ENCODE peak calls at places on chromosomes 5 and 9, in five cellular contexts. One of them, this sample, is unnamed.

GRCh38 chr9:27765266-27765665 is 192.0 kb upstream of the C9orf72 start:
- DNase-seq in H1: no peak
- DNase-seq in GM12878: no peak
- DNase-seq in HepG2: no peak
- DNase-seq in K562: no peak
- DNase-seq in this sample: no peak

GRCh38 chr5:173321886-173322285 is 6.3 kb downstream of the STC2 start:
- DNase-seq in H1: no peak
- DNase-seq in K562: no peak
- DNase-seq in HepG2: no peak
- DNase-seq in GM12878: no peak
- DNase-seq in this sample: no peak

GRCh38 chr5:65190328-65191053 is 291.2 kb downstream of the ADAMTS6 start:
- DNase-seq in H1: no peak
- DNase-seq in HepG2: no peak
- DNase-seq in K562: no peak
- DNase-seq in GM12878: peak; percentile 17
- DNase-seq in this sample: no peak

GRCh38 chr9:134778841-134779411 is 101.7 kb upstream of the FCN2 start:
- DNase-seq in GM12878: no peak
- DNase-seq in K562: peak; percentile 70
- DNase-seq in H1: peak; percentile 54
- DNase-seq in HepG2: peak; percentile 48
- DNase-seq in this sample: peak; percentile 89

GRCh38 chr5:152125806-152126205 is 201.2 kb upstream of the GLRA1 start:
- DNase-seq in HepG2: no peak
- DNase-seq in H1: no peak
- DNase-seq in GM12878: no peak
- DNase-seq in K562: no peak
- DNase-seq in this sample: no peak

GRCh38 chr9:135582541-135582940 is 21.0 kb downstream of the PAEP start:
- DNase-seq in GM12878: no peak
- DNase-seq in HepG2: no peak
- DNase-seq in H1: no peak
- DNase-seq in K562: no peak
- DNase-seq in this sample: no peak

GRCh38 chr9:16352791-16353401 is 517.6 kb downstream of the BNC2 start:
- DNase-seq in HepG2: no peak
- DNase-seq in H1: no peak
- DNase-seq in GM12878: no peak
- DNase-seq in K562: no peak
- DNase-seq in this sample: no peak

GRCh38 chr5:60803712-60804111 is 40.4 kb downstream of the ELOVL7 start:
- DNase-seq in K562: no peak
- DNase-seq in HepG2: no peak
- DNase-seq in GM12878: no peak
- DNase-seq in H1: no peak
- DNase-seq in this sample: no peak

GRCh38 chr5:39178171-39178570 is 41.2 kb downstream of the FYB1 start:
- DNase-seq in H1: no peak
- DNase-seq in HepG2: no peak
- DNase-seq in GM12878: no peak
- DNase-seq in K562: no peak
- DNase-seq in this sample: no peak

GRCh38 chr9:70003786-70004185 is 39.9 kb upstream of the MAMDC2 start:
- DNase-seq in HepG2: no peak
- DNase-seq in H1: no peak
- DNase-seq in K562: no peak
- DNase-seq in GM12878: no peak
- DNase-seq in this sample: no peak

GRCh38 chr9:114830546-114830945 is 24.7 kb upstream of the TNFSF15 start:
- DNase-seq in HepG2: no peak
- DNase-seq in H1: no peak
- DNase-seq in K562: no peak
- DNase-seq in GM12878: no peak
- DNase-seq in this sample: no peak

GRCh38 chr9:136373300-136374182 is at the start of gene CARD9:
- DNase-seq in K562: peak; percentile 68
- DNase-seq in GM12878: no peak
- DNase-seq in H1: no peak
- DNase-seq in HepG2: peak; percentile 66
- DNase-seq in this sample: no peak

GRCh38 chr5:154397652-154398406 is 48.0 kb upstream of the SAP30L start:
- DNase-seq in H1: no peak
- DNase-seq in K562: no peak
- DNase-seq in HepG2: no peak
- DNase-seq in GM12878: no peak
- DNase-seq in this sample: no peak

GRCh38 chr9:33718987-33719386 is 76.4 kb upstream of the PRSS3 start:
- DNase-seq in H1: no peak
- DNase-seq in K562: no peak
- DNase-seq in GM12878: no peak
- DNase-seq in HepG2: no peak
- DNase-seq in this sample: no peak

GRCh38 chr5:6502421-6502820 is 53.8 kb downstream of the UBE2QL1 start:
- DNase-seq in H1: no peak
- DNase-seq in GM12878: no peak
- DNase-seq in K562: no peak
- DNase-seq in HepG2: no peak
- DNase-seq in this sample: no peak

GRCh38 chr5:133638436-133638835 is 26.1 kb upstream of the FSTL4 start:
- DNase-seq in K562: no peak
- DNase-seq in HepG2: no peak
- DNase-seq in H1: no peak
- DNase-seq in GM12878: no peak
- DNase-seq in this sample: no peak

GRCh38 chr9:130542038-130542437 is 37.3 kb upstream of the FUBP3 start:
- DNase-seq in HepG2: no peak
- DNase-seq in K562: no peak
- DNase-seq in GM12878: no peak
- DNase-seq in H1: no peak
- DNase-seq in this sample: no peak

GRCh38 chr9:19913151-19913550 is 124.3 kb upstream of the SLC24A2 start:
- DNase-seq in H1: no peak
- DNase-seq in HepG2: no peak
- DNase-seq in GM12878: no peak
- DNase-seq in K562: no peak
- DNase-seq in this sample: no peak

GRCh38 chr9:120386390-120387131 is 193.4 kb downstream of the CDK5RAP2 start:
- DNase-seq in GM12878: no peak
- DNase-seq in HepG2: peak; percentile 89
- DNase-seq in K562: no peak
- DNase-seq in H1: no peak
- DNase-seq in this sample: no peak

GRCh38 chr5:150034677-150035076 is 34.1 kb downstream of the HMGXB3 start:
- DNase-seq in H1: no peak
- DNase-seq in GM12878: no peak
- DNase-seq in K562: no peak
- DNase-seq in HepG2: no peak
- DNase-seq in this sample: no peak

GRCh38 chr5:141941307-141941706 is 16.7 kb downstream of the PCDH12 start:
- DNase-seq in GM12878: no peak
- DNase-seq in K562: no peak
- DNase-seq in H1: no peak
- DNase-seq in HepG2: no peak
- DNase-seq in this sample: no peak

GRCh38 chr9:91546574-91546973 is 122.9 kb upstream of the NFIL3 start:
- DNase-seq in HepG2: no peak
- DNase-seq in H1: no peak
- DNase-seq in K562: no peak
- DNase-seq in GM12878: no peak
- DNase-seq in this sample: no peak

GRCh38 chr9:91536211-91536691 is 112.6 kb upstream of the NFIL3 start:
- DNase-seq in K562: no peak
- DNase-seq in GM12878: no peak
- DNase-seq in HepG2: peak; percentile 41
- DNase-seq in H1: no peak
- DNase-seq in this sample: no peak

GRCh38 chr9:91547076-91547475 is 123.4 kb upstream of the NFIL3 start:
- DNase-seq in H1: no peak
- DNase-seq in K562: no peak
- DNase-seq in GM12878: no peak
- DNase-seq in HepG2: no peak
- DNase-seq in this sample: no peak

DNA sequence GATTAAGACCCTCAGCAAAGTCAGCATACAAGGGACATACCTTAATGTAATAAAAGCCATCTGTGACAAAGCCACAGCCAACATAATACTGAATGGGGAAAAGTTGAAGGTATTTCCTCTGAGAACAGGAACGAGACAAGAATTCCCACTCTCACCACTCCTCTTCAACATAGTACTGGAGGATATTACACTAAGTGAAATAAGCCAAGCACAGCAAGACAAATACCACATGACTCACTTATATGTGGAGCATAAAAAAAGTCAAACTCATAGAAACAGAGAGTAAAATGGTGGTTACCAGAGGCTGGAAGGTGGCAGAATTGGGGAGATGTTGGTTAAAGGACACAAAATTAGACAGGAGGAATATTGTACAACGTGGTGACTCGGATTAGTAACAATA is 118.1 kb upstream of the NFIL3 start:
- DNase-seq in H1: no peak
- DNase-seq in HepG2: no peak
- DNase-seq in GM12878: no peak
- DNase-seq in K562: no peak
- DNase-seq in this sample: no peak
- H3K4me1 ChIP-seq in H1: no peaks in the 10 kb centered on the region
- H3K4me1 ChIP-seq in HepG2: peaks cover under 1% of the 10 kb centered on the region
- H3K4me1 ChIP-seq in GM12878: no peaks in the 10 kb centered on the region
- H3K4me1 ChIP-seq in K562: no peaks in the 10 kb centered on the region
- H3K4me1 ChIP-seq in this sample: no peaks in the 10 kb centered on the region

DNA sequence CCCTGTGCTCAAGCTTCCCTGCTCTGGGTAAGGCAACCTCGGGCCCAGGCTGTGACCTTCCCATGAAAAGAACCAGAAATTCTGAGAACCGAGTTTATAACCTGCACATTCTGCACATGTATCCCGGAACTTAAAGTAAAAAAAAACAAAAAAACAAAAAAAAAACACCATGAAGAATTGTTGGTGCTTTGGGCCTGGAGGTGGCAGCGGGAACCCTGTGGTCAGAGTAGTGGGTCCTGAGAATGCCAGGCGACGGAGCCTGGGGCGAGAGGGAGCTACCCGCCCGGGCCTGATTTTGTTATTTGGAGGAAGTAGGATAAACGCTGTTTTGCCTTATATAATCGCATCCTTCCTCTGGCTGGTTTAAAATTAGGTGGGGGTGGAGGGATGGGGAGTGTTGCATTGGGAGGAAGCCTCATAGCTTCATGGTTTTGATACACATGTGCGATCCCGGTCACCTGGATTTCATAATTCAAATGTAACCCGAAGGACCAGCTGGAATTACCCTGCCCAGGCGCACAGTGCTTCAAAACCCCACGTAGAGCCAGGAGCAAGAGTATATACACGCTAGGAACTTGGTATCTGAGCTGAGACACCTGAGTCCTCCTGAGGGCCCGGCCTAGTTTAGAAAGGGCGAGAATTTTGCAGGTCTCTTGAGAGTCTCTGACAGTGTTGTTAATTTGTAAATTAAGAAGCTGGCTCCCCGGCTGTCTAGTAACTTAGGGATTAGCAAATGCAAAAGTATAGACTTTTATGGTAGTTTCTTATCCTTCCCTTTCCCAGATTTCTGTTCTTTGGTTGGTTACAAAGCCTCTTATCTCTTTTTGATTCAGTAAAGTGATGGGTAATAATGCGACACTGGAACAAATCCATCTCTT is 2.8 kb downstream of the MSX2 start:
- DNase-seq in GM12878: no peak
- DNase-seq in K562: no peak
- DNase-seq in H1: no peak
- DNase-seq in HepG2: no peak
- DNase-seq in this sample: peak; percentile 41
- TF ChIP-seq EZH2 in GM12878: no peak
- TF ChIP-seq EZH2 in K562: no peak
- TF ChIP-seq EZH2 in H1: peak; percentile 77
- TF ChIP-seq EZH2 in HepG2: no peak
- TF ChIP-seq EZH2 in this sample: peak; percentile 79

GRCh38 chr5:95414441-95414840 is 23.3 kb downstream of the FAM81B start:
- DNase-seq in H1: no peak
- DNase-seq in HepG2: no peak
- DNase-seq in K562: no peak
- DNase-seq in GM12878: no peak
- DNase-seq in this sample: no peak
- TF ChIP-seq CREB1 in H1: no peak
- TF ChIP-seq CREB1 in HepG2: no peak
- TF ChIP-seq CREB1 in K562: no peak
- TF ChIP-seq CREB1 in GM12878: no peak
- TF ChIP-seq CREB1 in this sample: no peak

DNA sequence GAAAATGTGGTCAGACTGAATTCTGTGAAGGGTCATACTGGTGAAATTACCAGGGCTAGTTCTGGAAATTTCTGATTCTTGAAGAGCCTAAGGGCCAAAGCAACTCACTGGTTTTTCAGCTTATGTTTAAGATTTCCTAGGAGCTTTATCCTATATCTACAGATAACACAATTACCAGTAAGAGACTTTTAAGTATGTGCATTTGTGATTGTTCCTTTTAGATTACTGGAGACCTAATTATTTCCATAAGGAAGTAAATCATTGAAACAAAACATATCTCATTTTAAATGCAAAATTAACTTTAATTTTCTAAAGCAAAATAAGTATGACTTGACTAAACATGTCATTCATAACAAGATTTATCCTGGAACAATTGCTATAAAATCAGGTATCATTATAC is 134.2 kb downstream of the MPDZ start:
- DNase-seq in GM12878: no peak
- DNase-seq in K562: no peak
- DNase-seq in H1: no peak
- DNase-seq in HepG2: no peak
- DNase-seq in this sample: no peak
- H3K4me1 ChIP-seq in GM12878: no peaks in the 10 kb centered on the region
- H3K4me1 ChIP-seq in K562: no peaks in the 10 kb centered on the region
- H3K4me1 ChIP-seq in H1: peaks cover 8% of the 10 kb centered on the region
- H3K4me1 ChIP-seq in HepG2: no peaks in the 10 kb centered on the region
- H3K4me1 ChIP-seq in this sample: peaks cover 7% of the 10 kb centered on the region

GRCh38 chr5:135032613-135033025 is 1.4 kb downstream of the PITX1 start:
- DNase-seq in H1: no peak
- DNase-seq in K562: no peak
- DNase-seq in HepG2: no peak
- DNase-seq in GM12878: no peak
- DNase-seq in this sample: no peak
- TF ChIP-seq EZH2 in H1: no peak
- TF ChIP-seq EZH2 in K562: no peak
- TF ChIP-seq EZH2 in HepG2: no peak
- TF ChIP-seq EZH2 in GM12878: no peak
- TF ChIP-seq EZH2 in this sample: peak; percentile 94